ENCODE peak calls at places on chromosomes 2 and 18, in four cellular contexts. T is uterus, K is GM04504, U is T follicular helper cell. Q is an unnamed sample.

GRCh38 chr2:85264471-85264870 is 63.3 kb downstream of the TGOLN2 start:
- DNase-seq in T (no peak), K (no peak), U (no peak), Q (no peak)

GRCh38 chr2:207143474-207144190 is 22.1 kb downstream of the KLF7 start:
- DNase-seq in T (peak), K (peak), U (peak), Q (peak)

GRCh38 chr2:18435425-18436037 is 124.9 kb downstream of the RDH14 start:
- DNase-seq in T (peak), K (peak), U (no peak), Q (peak)

GRCh38 chr2:111704246-111704645 is 179.7 kb downstream of the ANAPC1 start:
- DNase-seq in T (no peak), K (no peak), U (no peak), Q (no peak)

GRCh38 chr18:12567849-12568248 is 90.1 kb downstream of the SPIRE1 start:
- DNase-seq in T (no peak), K (no peak), U (no peak), Q (no peak)

GRCh38 chr18:2964349-2965010 is 48.5 kb downstream of the LPIN2 start:
- DNase-seq in T (no peak), K (no peak), U (no peak), Q (no peak)

GRCh38 chr2:174322139-174322538 is 12.6 kb upstream of the SP9 start:
- DNase-seq in T (no peak), K (no peak), U (no peak), Q (no peak)

GRCh38 chr2:1730047-1730937 is 14.0 kb downstream of the PXDN start:
- DNase-seq in T (peak), K (peak), U (no peak), Q (no peak)

GRCh38 chr18:44781890-44782289 is 101.2 kb downstream of the SETBP1 start:
- DNase-seq in T (no peak), K (peak), U (no peak), Q (no peak)

GRCh38 chr2:160363961-160364733 is 129.5 kb downstream of the RBMS1 start:
- DNase-seq in T (no peak), K (no peak), U (no peak), Q (no peak)

GRCh38 chr2:239049421-239050251 is 201.8 kb downstream of the TWIST2 start:
- DNase-seq in T (no peak), K (no peak), U (no peak), Q (no peak)

GRCh38 chr2:126902859-126903258 is 4.2 kb downstream of the TEX51 start:
- DNase-seq in T (peak), K (no peak), U (no peak), Q (no peak)

GRCh38 chr2:238924496-238925195 is 76.8 kb downstream of the TWIST2 start:
- DNase-seq in T (peak), K (no peak), U (no peak), Q (no peak)

GRCh38 chr2:226932443-226932842 is 96.6 kb downstream of the RHBDD1 start:
- DNase-seq in T (no peak), K (no peak), U (no peak), Q (no peak)

GRCh38 chr2:155377178-155377780 is 678.8 kb downstream of the KCNJ3 start:
- DNase-seq in T (no peak), K (no peak), U (no peak), Q (no peak)

GRCh38 chr2:151407281-151407680 is 2.4 kb upstream of the RIF1 start:
- DNase-seq in T (no peak), K (no peak), U (no peak), Q (no peak)

GRCh38 chr2:194333091-194333490 is 1323.9 kb upstream of the SLC39A10 start:
- DNase-seq in T (no peak), K (no peak), U (no peak), Q (no peak)

GRCh38 chr2:237059155-237059875 is 26.4 kb upstream of the COPS8 start:
- DNase-seq in T (no peak), K (no peak), U (no peak), Q (no peak)

Q was measured in immature natural killer cell.